ENCODE peak calls at places on chromosomes 11 and 22, in six cellular contexts. One of them, this sample, is unnamed.

GRCh38 chr11:125165664-125166346 is 1.3 kb downstream of the PKNOX2 start:
- DNase-seq in RWPE1: peak; percentile 8
- DNase-seq in transverse colon: no peak
- DNase-seq in A549: peak; percentile 14
- DNase-seq in heart right ventricle: no peak
- DNase-seq in A673: no peak
- DNase-seq in this sample: no peak

GRCh38 chr11:34327804-34328631 is 29.8 kb downstream of the ABTB2 start:
- DNase-seq in RWPE1: no peak
- DNase-seq in transverse colon: no peak
- DNase-seq in A549: no peak
- DNase-seq in heart right ventricle: peak; percentile 39
- DNase-seq in A673: no peak
- DNase-seq in this sample: no peak

GRCh38 chr11:69657911-69658605 is 17.1 kb downstream of the LTO1 start:
- DNase-seq in RWPE1: no peak
- DNase-seq in transverse colon: no peak
- DNase-seq in A549: no peak
- DNase-seq in heart right ventricle: no peak
- DNase-seq in A673: peak; percentile 41
- DNase-seq in this sample: no peak

GRCh38 chr11:27200779-27201453 is 160.3 kb downstream of the BBOX1 start:
- DNase-seq in RWPE1: no peak
- DNase-seq in transverse colon: no peak
- DNase-seq in A549: no peak
- DNase-seq in heart right ventricle: no peak
- DNase-seq in A673: no peak
- DNase-seq in this sample: no peak

GRCh38 chr11:9852465-9852864 is 188.6 kb downstream of the SWAP70 start:
- DNase-seq in RWPE1: no peak
- DNase-seq in transverse colon: no peak
- DNase-seq in A549: no peak
- DNase-seq in heart right ventricle: no peak
- DNase-seq in A673: no peak
- DNase-seq in this sample: no peak

GRCh38 chr11:35555238-35555887 is 29.9 kb upstream of the PAMR1 start:
- DNase-seq in RWPE1: no peak
- DNase-seq in transverse colon: no peak
- DNase-seq in A549: no peak
- DNase-seq in heart right ventricle: no peak
- DNase-seq in A673: no peak
- DNase-seq in this sample: no peak

GRCh38 chr22:47401976-47402770 is 639.7 kb downstream of the TBC1D22A start:
- DNase-seq in RWPE1: no peak
- DNase-seq in transverse colon: no peak
- DNase-seq in A549: no peak
- DNase-seq in heart right ventricle: no peak
- DNase-seq in A673: no peak
- DNase-seq in this sample: no peak

GRCh38 chr11:23789200-23789853 is 707.5 kb upstream of the LUZP2 start:
- DNase-seq in RWPE1: no peak
- DNase-seq in transverse colon: no peak
- DNase-seq in A549: no peak
- DNase-seq in heart right ventricle: no peak
- DNase-seq in A673: no peak
- DNase-seq in this sample: peak; percentile 27

GRCh38 chr22:23804781-23805291 is 18.1 kb downstream of the SMARCB1 start:
- DNase-seq in RWPE1: no peak
- DNase-seq in transverse colon: no peak
- DNase-seq in A549: no peak
- DNase-seq in heart right ventricle: no peak
- DNase-seq in A673: no peak
- DNase-seq in this sample: no peak

GRCh38 chr22:19988965-19989724 is 27.5 kb downstream of the ARVCF start:
- DNase-seq in RWPE1: no peak
- DNase-seq in transverse colon: no peak
- DNase-seq in A549: no peak
- DNase-seq in heart right ventricle: peak; percentile 51
- DNase-seq in A673: no peak
- DNase-seq in this sample: no peak

GRCh38 chr22:20235453-20235991 is 32.6 kb downstream of the RTN4R start:
- DNase-seq in RWPE1: no peak
- DNase-seq in transverse colon: no peak
- DNase-seq in A549: no peak
- DNase-seq in heart right ventricle: no peak
- DNase-seq in A673: no peak
- DNase-seq in this sample: no peak

GRCh38 chr11:109173504-109173903 is 248.5 kb upstream of the C11orf87 start:
- DNase-seq in RWPE1: no peak
- DNase-seq in transverse colon: no peak
- DNase-seq in A549: no peak
- DNase-seq in heart right ventricle: no peak
- DNase-seq in A673: no peak
- DNase-seq in this sample: no peak

GRCh38 chr11:112320668-112321067 is 60.0 kb upstream of the PLET1 start:
- DNase-seq in RWPE1: peak; percentile 23
- DNase-seq in transverse colon: peak; percentile 68
- DNase-seq in A549: no peak
- DNase-seq in heart right ventricle: peak; percentile 65
- DNase-seq in A673: peak; percentile 53
- DNase-seq in this sample: peak; percentile 71

GRCh38 chr11:106077609-106078517 is at the start of gene AASDHPPT:
- DNase-seq in RWPE1: peak; percentile 10
- DNase-seq in transverse colon: no peak
- DNase-seq in A549: peak; percentile 1
- DNase-seq in heart right ventricle: no peak
- DNase-seq in A673: peak; percentile 67
- DNase-seq in this sample: peak; percentile 34

GRCh38 chr11:1152316-1153104 is 5.2 kb upstream of the MUC5AC start:
- DNase-seq in RWPE1: no peak
- DNase-seq in transverse colon: no peak
- DNase-seq in A549: peak; percentile 63
- DNase-seq in heart right ventricle: peak; percentile 5
- DNase-seq in A673: no peak
- DNase-seq in this sample: peak; percentile 72

GRCh38 chr11:23359297-23359696 is 499.0 kb upstream of the CCDC179 start:
- DNase-seq in RWPE1: peak; percentile 51
- DNase-seq in transverse colon: peak; percentile 29
- DNase-seq in A549: no peak
- DNase-seq in heart right ventricle: no peak
- DNase-seq in A673: no peak
- DNase-seq in this sample: no peak

GRCh38 chr22:39205344-39206021 is 39.3 kb downstream of the PDGFB start:
- DNase-seq in RWPE1: peak; percentile 82
- DNase-seq in transverse colon: no peak
- DNase-seq in A549: peak; percentile 76
- DNase-seq in heart right ventricle: no peak
- DNase-seq in A673: no peak
- DNase-seq in this sample: no peak

GRCh38 chr22:49627217-49628181 is 200.2 kb downstream of the BRD1 start:
- DNase-seq in RWPE1: no peak
- DNase-seq in transverse colon: no peak
- DNase-seq in A549: no peak
- DNase-seq in heart right ventricle: no peak
- DNase-seq in A673: no peak
- DNase-seq in this sample: no peak

GRCh38 chr11:16252373-16252772 is 104.0 kb downstream of the SOX6 start:
- DNase-seq in RWPE1: peak; percentile 4
- DNase-seq in transverse colon: no peak
- DNase-seq in A549: peak; percentile 3
- DNase-seq in heart right ventricle: no peak
- DNase-seq in A673: peak; percentile 46
- DNase-seq in this sample: no peak

GRCh38 chr22:27988704-27989103 is 69.6 kb upstream of the PITPNB start:
- DNase-seq in RWPE1: no peak
- DNase-seq in transverse colon: no peak
- DNase-seq in A549: no peak
- DNase-seq in heart right ventricle: no peak
- DNase-seq in A673: no peak
- DNase-seq in this sample: peak; percentile 11

GRCh38 chr11:126226334-126227084 is 14.9 kb downstream of the FAM118B start:
- DNase-seq in RWPE1: no peak
- DNase-seq in transverse colon: no peak
- DNase-seq in A549: no peak
- DNase-seq in heart right ventricle: no peak
- DNase-seq in A673: no peak
- DNase-seq in this sample: no peak

DNA sequence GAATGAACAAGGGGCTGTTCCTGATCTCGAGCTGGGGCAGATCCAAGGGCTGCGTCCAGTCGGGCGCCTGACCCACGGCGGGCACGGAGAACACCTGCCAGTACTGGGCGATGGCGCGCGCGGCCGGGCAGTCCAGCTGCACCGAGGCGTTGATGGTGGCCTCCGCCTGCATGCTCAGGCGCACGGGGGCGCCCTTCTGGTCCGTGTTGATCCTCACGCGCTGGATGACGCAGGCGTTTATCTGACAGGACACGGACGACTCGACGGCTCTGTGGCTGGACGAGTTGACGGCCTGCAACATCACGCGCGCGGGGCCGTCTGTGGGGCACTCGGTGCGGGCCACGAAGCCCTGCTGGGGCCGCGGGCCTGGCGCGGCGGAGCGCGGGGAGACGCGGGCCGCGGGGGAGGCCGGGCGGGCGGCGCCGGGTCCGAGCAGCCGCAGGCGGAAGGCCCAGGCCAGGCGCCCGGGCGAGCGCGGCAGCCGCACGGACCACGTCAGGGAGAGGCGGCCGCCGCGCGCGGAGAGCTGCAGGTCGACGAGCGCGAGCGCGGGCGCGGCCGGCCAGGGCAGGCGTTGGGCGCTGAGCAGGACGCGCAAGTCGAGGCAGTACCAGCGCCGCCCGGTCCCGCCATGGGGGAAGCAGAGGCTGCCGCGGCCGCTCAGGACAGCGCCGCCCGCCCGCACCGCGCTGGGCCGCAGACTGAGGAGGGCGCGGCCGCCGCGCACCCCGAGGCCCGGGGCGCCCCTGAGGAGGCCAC is 515 bp downstream of the PKDREJ start:
- DNase-seq in RWPE1: no peak
- DNase-seq in transverse colon: peak; percentile 71
- DNase-seq in A549: no peak
- DNase-seq in heart right ventricle: peak; percentile 80
- DNase-seq in A673: no peak
- DNase-seq in this sample: peak; percentile 65
- TF ChIP-seq CTCF in RWPE1: no peak
- TF ChIP-seq CTCF in transverse colon: peak; percentile 6
- TF ChIP-seq CTCF in A549: no peak
- TF ChIP-seq CTCF in heart right ventricle: peak; percentile 61
- TF ChIP-seq CTCF in A673: no peak
- TF ChIP-seq CTCF in this sample: no peak

GRCh38 chr11:123055132-123055924 is 6.6 kb downstream of the HSPA8 start:
- DNase-seq in RWPE1: no peak
- DNase-seq in transverse colon: no peak
- DNase-seq in A549: no peak
- DNase-seq in heart right ventricle: no peak
- DNase-seq in A673: peak; percentile 34
- DNase-seq in this sample: no peak

GRCh38 chr11:123052884-123053721 is 8.8 kb downstream of the HSPA8 start:
- DNase-seq in RWPE1: no peak
- DNase-seq in transverse colon: no peak
- DNase-seq in A549: no peak
- DNase-seq in heart right ventricle: no peak
- DNase-seq in A673: no peak
- DNase-seq in this sample: no peak

GRCh38 chr11:123057604-123058305 is 4.2 kb downstream of the HSPA8 start:
- DNase-seq in RWPE1: no peak
- DNase-seq in transverse colon: no peak
- DNase-seq in A549: no peak
- DNase-seq in heart right ventricle: no peak
- DNase-seq in A673: peak; percentile 48
- DNase-seq in this sample: no peak

GRCh38 chr11:123056835-123057491 is 5.0 kb downstream of the HSPA8 start:
- DNase-seq in RWPE1: no peak
- DNase-seq in transverse colon: no peak
- DNase-seq in A549: no peak
- DNase-seq in heart right ventricle: no peak
- DNase-seq in A673: no peak
- DNase-seq in this sample: no peak

GRCh38 chr11:123054301-123055065 is 7.5 kb downstream of the HSPA8 start:
- DNase-seq in RWPE1: peak; percentile 73
- DNase-seq in transverse colon: no peak
- DNase-seq in A549: peak; percentile 55
- DNase-seq in heart right ventricle: no peak
- DNase-seq in A673: peak; percentile 94
- DNase-seq in this sample: no peak
- H3K27ac ChIP-seq in RWPE1: peak overlapping the region; percentile 62
- H3K27ac ChIP-seq in transverse colon: peak overlapping the region; percentile 23
- H3K27ac ChIP-seq in A549: no peak overlapping the region
- H3K27ac ChIP-seq in heart right ventricle: no peak overlapping the region
- H3K27ac ChIP-seq in A673: no peak overlapping the region
- H3K27ac ChIP-seq in this sample: peak overlapping the region; percentile 3

DNA sequence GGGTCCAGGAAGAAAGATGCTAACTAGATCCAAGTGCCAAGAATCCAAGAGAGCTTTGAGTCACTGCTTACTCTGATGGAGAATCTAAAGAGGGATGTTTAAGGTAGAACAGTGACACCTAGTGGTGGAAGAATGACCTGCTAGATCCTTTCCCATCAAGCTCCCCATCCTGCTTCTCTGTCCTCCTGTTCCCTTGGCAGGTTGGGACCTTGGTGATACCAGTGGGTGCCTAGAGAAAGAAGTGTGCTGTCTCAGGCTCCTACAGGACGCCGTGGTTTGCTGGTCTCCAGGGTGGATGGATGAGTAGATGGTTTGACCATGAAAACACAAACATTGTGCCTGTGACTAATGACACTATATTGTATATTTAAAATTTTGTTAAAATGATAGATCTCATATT is 383.7 kb downstream of the TMEM135 start:
- DNase-seq in RWPE1: peak; percentile 56
- DNase-seq in transverse colon: peak; percentile 22
- DNase-seq in A549: peak; percentile 55
- DNase-seq in heart right ventricle: no peak
- DNase-seq in A673: peak; percentile 90
- DNase-seq in this sample: no peak
- TF ChIP-seq CTCF in RWPE1: peak; percentile 56
- TF ChIP-seq CTCF in transverse colon: peak; percentile 77
- TF ChIP-seq CTCF in A549: peak; percentile 74
- TF ChIP-seq CTCF in heart right ventricle: peak; percentile 85
- TF ChIP-seq CTCF in A673: peak; percentile 80
- TF ChIP-seq CTCF in this sample: peak; percentile 62

DNA sequence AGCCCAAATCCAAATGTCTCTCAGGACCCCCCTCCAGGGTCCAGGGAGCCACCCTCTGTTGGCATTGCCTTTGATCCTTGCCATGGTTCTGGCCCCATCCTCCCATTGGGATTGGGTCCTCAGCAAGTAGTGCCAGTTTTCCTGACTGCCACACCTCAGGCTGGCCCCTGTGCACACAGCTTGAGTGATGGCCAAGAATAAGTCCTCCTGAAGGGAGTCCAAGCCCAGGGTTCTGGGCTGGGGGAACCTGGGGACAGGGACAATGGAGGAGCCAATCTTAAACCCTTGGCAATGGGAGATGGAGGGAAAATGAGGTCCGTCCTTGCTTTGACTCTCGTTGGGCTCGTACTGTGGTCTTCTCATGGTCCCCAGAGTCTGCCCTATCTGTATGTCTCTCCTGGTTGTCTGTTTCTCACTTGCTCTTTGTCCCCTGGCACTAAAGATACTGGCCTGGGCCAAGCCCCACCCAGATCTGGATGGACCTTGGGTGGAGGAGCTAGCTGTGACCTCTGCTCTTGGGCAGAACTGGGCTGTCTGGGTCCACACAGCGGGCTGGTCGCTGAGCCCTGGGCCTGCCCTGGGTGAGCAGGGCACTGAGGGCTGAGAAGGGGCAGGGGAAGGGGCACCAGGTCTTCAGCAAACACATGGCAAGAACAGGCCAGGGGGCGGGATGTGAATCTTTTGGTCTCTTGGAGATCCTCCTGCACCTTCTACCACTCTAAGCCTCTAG is 2.9 kb downstream of the SOX10 start:
- DNase-seq in RWPE1: no peak
- DNase-seq in transverse colon: peak; percentile 50
- DNase-seq in A549: no peak
- DNase-seq in heart right ventricle: no peak
- DNase-seq in A673: no peak
- DNase-seq in this sample: no peak
- H3K27ac ChIP-seq in RWPE1: no peak overlapping the region
- H3K27ac ChIP-seq in transverse colon: no peak overlapping the region
- H3K27ac ChIP-seq in A549: no peak overlapping the region
- H3K27ac ChIP-seq in heart right ventricle: no peak overlapping the region
- H3K27ac ChIP-seq in A673: no peak overlapping the region
- H3K27ac ChIP-seq in this sample: no peak overlapping the region

This sample was measured in stomach.